ENCODE peak calls at places on chromosomes 3 and 15, in seven cellular contexts. H is stimulated activated CD4-positive, alpha-beta T cell treated with anti-CD3 and anti-CD28 coated beads, Interleukin-4, amount 100 ng/mL, for 1 hour; Y is NCI-H1092; Q is NCI-H774; K is MV-4-11; J is psoas muscle; A is pulmonary artery endothelial cell. T is an unnamed sample.

GRCh38 chr3:124397088-124397487 is 333.2 kb upstream of the UMPS start:
- DNase-seq in H (no peak), Y (no peak), Q (no peak), K (no peak), J (no peak), A (no peak), T (no peak)

GRCh38 chr3:186220886-186221285 is 112.0 kb upstream of the ETV5 start:
- DNase-seq in H (no peak), Y (no peak), Q (no peak), K (no peak), J (peak; percentile 83), A (no peak), T (peak; percentile 15)

GRCh38 chr15:45637552-45638033 is 2.8 kb downstream of the SQOR start:
- DNase-seq in H (peak; percentile 44), Y (no peak), Q (no peak), K (peak; percentile 96), J (peak; percentile 77), A (peak; percentile 71), T (peak; percentile 49)

GRCh38 chr15:64274541-64274940 is 81.4 kb downstream of the CSNK1G1 start:
- DNase-seq in H (no peak), Y (no peak), Q (no peak), K (peak; percentile 37), J (no peak), A (no peak), T (no peak)

GRCh38 chr3:94083261-94083660 is 20.4 kb downstream of the NSUN3 start:
- DNase-seq in H (no peak), Y (no peak), Q (no peak), K (no peak), J (no peak), A (no peak), T (no peak)

GRCh38 chr3:133937061-133937686 is 41.5 kb upstream of the RAB6B start:
- DNase-seq in H (no peak), Y (no peak), Q (no peak), K (no peak), J (no peak), A (no peak), T (no peak)

GRCh38 chr15:59997070-59997701 is 6.9 kb upstream of the FOXB1 start:
- DNase-seq in H (peak; percentile 64), Y (peak; percentile 37), Q (peak; percentile 70), K (no peak), J (no peak), A (no peak), T (no peak)

GRCh38 chr3:177262396-177262795 is 65.1 kb upstream of the TBL1XR1 start:
- DNase-seq in H (no peak), Y (no peak), Q (no peak), K (no peak), J (no peak), A (no peak), T (no peak)

T was measured in tibial nerve.